ENCODE peak calls at places on chromosomes 3 and 15, in six cellular contexts. S, R, J, V, W and N are unnamed samples.
A peak's percentile ranks its signal among the peaks of the same experiment; 100 is the strongest.

GRCh38 chr3:130846181-130846580 is 47.7 kb upstream of the ATP2C1 start:
- DNase-seq in S (no peak), R (no peak), J (peak; percentile 44), V (no peak), W (no peak), N (no peak)

GRCh38 chr3:43063114-43063513 is 42.8 kb downstream of the POMGNT2 start:
- DNase-seq in S (no peak), R (no peak), J (no peak), V (no peak), W (no peak), N (no peak)

GRCh38 chr3:12601072-12601471 is 44.2 kb downstream of the MKRN2 start:
- DNase-seq in S (no peak), R (peak; percentile 39), J (no peak), V (no peak), W (no peak), N (no peak)

GRCh38 chr3:71984843-71985594 is 200.1 kb upstream of the PROK2 start:
- DNase-seq in S (no peak), R (no peak), J (no peak), V (no peak), W (no peak), N (no peak)

GRCh38 chr3:123508176-123508575 is 59.3 kb upstream of the ADCY5 start:
- DNase-seq in S (no peak), R (no peak), J (no peak), V (no peak), W (no peak), N (no peak)

GRCh38 chr3:186670148-186670547 is 4.3 kb downstream of the HRG start:
- DNase-seq in S (no peak), R (no peak), J (no peak), V (no peak), W (no peak), N (no peak)

GRCh38 chr3:11393401-11393800 is 121.2 kb downstream of the ATG7 start:
- DNase-seq in S (no peak), R (no peak), J (no peak), V (no peak), W (no peak), N (no peak)

GRCh38 chr15:44087578-44088190 is 107.4 kb downstream of the FRMD5 start:
- DNase-seq in S (no peak), R (peak; percentile 93), J (peak; percentile 85), V (no peak), W (no peak), N (peak; percentile 64)

GRCh38 chr3:187667526-187667925 is 2.7 kb downstream of the SST start:
- DNase-seq in S (no peak), R (no peak), J (no peak), V (no peak), W (no peak), N (no peak)

GRCh38 chr15:62600376-62600775 is 435.3 kb upstream of the C2CD4B start:
- DNase-seq in S (no peak), R (no peak), J (no peak), V (no peak), W (no peak), N (no peak)

GRCh38 chr3:155604967-155605366 is 139.9 kb downstream of the PLCH1 start:
- DNase-seq in S (no peak), R (no peak), J (no peak), V (no peak), W (no peak), N (no peak)

GRCh38 chr3:146275476-146275875 is 24.6 kb upstream of the PLSCR4 start:
- DNase-seq in S (no peak), R (no peak), J (no peak), V (no peak), W (no peak), N (no peak)

GRCh38 chr3:56754753-56755365 is 46.9 kb downstream of the ARHGEF3 start:
- DNase-seq in S (no peak), R (no peak), J (no peak), V (peak; percentile 75), W (no peak), N (no peak)

GRCh38 chr3:100423611-100424010 is 22.3 kb downstream of the LNP1 start:
- DNase-seq in S (no peak), R (no peak), J (no peak), V (no peak), W (no peak), N (no peak)

GRCh38 chr3:189570916-189571315 is 60.3 kb upstream of the TP63 start:
- DNase-seq in S (no peak), R (no peak), J (no peak), V (no peak), W (no peak), N (no peak)

GRCh38 chr3:149781216-149781615 is 11.1 kb downstream of the ANKUB1 start:
- DNase-seq in S (no peak), R (no peak), J (no peak), V (no peak), W (no peak), N (no peak)

GRCh38 chr3:174101244-174101643 is 703.7 kb downstream of the NLGN1 start:
- DNase-seq in S (no peak), R (no peak), J (no peak), V (no peak), W (no peak), N (no peak)

GRCh38 chr15:86650084-86650483 is 570.4 kb downstream of the AGBL1 start:
- DNase-seq in S (no peak), R (no peak), J (peak; percentile 41), V (no peak), W (no peak), N (peak; percentile 16)

GRCh38 chr3:55616803-55617202 is 129.7 kb upstream of the WNT5A start:
- DNase-seq in S (no peak), R (no peak), J (no peak), V (no peak), W (no peak), N (no peak)

GRCh38 chr15:32125595-32125994 is 95.3 kb downstream of the CHRNA7 start:
- DNase-seq in S (peak; percentile 11), R (no peak), J (no peak), V (no peak), W (no peak), N (no peak)

GRCh38 chr3:76615739-76616138 is 424.2 kb upstream of the ROBO2 start:
- DNase-seq in S (no peak), R (no peak), J (no peak), V (no peak), W (no peak), N (no peak)

GRCh38 chr3:115227046-115227445 is 80.0 kb upstream of the ZBTB20 start:
- DNase-seq in S (no peak), R (no peak), J (no peak), V (no peak), W (no peak), N (no peak)

GRCh38 chr15:81327526-81327925 is 3.6 kb upstream of the STARD5 start:
- DNase-seq in S (no peak), R (peak; percentile 98), J (no peak), V (no peak), W (no peak), N (no peak)

GRCh38 chr3:188446791-188447190 is 292.8 kb downstream of the LPP start:
- DNase-seq in S (no peak), R (no peak), J (no peak), V (no peak), W (no peak), N (no peak)

GRCh38 chr3:84074767-84075166 is 884.0 kb upstream of the CADM2 start:
- DNase-seq in S (no peak), R (no peak), J (no peak), V (no peak), W (no peak), N (no peak)

GRCh38 chr15:49282366-49282765 is 112.3 kb downstream of the GALK2 start:
- DNase-seq in S (no peak), R (peak; percentile 83), J (no peak), V (no peak), W (no peak), N (no peak)

GRCh38 chr3:52792961-52793695 is 1.5 kb upstream of the ITIH3 start:
- DNase-seq in S (no peak), R (no peak), J (no peak), V (no peak), W (no peak), N (peak; percentile 7)
- TF ChIP-seq CTCF in S (no peak), R (no peak), J (no peak), V (no peak), W (no peak), N (no peak)

DNA sequence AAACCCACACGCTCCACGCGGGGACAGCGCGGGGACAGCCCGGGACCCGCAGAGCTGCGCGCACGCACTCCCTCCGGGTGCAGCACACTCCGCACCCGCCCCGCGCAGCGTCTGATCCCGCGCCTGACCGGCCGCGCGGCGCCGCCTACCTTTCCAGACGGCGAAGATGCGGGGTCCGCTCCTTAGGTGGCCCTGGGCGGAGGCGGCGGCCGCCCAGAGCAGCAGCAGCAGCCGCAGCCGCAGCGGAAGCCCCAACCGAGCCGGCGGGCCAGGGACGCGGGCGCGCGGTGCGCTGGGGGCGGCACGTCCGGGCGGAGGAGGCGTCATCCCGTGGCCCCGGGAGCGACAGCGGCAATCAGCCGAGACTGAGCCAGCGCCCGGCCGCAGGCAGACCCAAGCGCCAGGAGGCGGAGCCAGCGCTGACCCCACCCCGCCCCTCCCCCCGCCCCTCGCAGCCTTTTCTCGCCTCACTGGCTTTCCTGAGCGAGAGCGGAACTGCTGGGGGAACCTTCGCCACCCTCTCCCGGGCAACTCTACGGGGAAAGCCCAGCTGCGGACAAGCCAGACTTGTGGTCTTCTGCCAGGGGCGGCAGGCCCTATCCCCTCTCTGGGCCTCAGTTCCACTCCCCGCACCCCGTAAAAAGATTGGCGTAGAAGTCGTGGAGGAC is at the start of gene SEMA7A:
- DNase-seq in S (peak; percentile 91), R (peak; percentile 57), J (peak; percentile 95), V (peak; percentile 89), W (peak; percentile 62), N (peak; percentile 57)
- TF ChIP-seq CTCF in S (no peak), R (no peak), J (no peak), V (no peak), W (peak; percentile 17), N (no peak)

GRCh38 chr3:170204509-170204908 is 17.7 kb upstream of the PRKCI start:
- DNase-seq in S (no peak), R (no peak), J (no peak), V (no peak), W (no peak), N (no peak)
- TF ChIP-seq CTCF in S (no peak), R (no peak), J (no peak), V (no peak), W (no peak), N (no peak)

DNA sequence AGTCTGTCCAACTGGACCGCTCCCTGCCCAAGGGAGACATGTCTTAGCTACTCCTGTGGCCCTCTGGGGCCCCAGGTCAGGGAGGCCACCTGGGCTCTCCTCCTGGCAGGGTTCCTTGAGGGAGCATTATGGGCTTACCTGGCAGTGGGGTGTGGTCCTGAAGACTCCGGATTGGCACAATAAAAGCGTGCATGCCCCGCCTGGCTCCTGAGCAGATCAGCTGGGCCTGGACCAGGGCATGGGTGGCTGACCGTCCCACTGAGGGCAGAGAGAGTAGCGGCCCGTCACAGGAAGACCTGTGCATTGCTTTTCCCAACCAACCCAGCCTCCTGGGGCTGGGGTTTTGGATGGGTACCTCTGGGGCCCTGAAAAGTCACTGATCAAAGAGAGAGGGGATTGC is 5.4 kb downstream of the ACOX2 start:
- DNase-seq in S (no peak), R (no peak), J (no peak), V (no peak), W (no peak), N (no peak)
- TF ChIP-seq CTCF in S (no peak), R (no peak), J (no peak), V (no peak), W (no peak), N (no peak)

DNA sequence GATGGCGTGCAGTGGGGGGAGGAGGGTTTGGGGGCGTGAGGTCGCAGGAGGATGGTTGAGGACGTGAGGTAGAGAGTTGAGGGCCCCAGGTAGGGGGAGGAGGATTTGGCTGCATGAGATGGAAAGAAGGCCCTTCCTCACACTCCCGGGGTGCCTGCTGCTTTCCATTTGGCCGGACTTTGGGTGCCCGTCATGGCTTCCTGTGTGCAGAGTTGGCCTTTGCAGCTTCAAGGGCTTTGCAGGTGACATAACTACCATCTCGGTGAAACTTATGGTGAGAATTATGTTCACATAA is 1.7 kb downstream of the MLF1 start:
- DNase-seq in S (no peak), R (no peak), J (no peak), V (no peak), W (no peak), N (no peak)
- TF ChIP-seq CTCF in S (no peak), R (no peak), J (no peak), V (no peak), W (no peak), N (no peak)